ENCODE peak calls at places on chromosomes 4 and X, in seven cellular contexts. One of them, this sample, is unnamed.

GRCh38 chrX:1205681-1206611 is 6.5 kb downstream of the CRLF2 start:
- DNase-seq in naive thymus-derived CD8-positive, alpha-beta T cell: peak; percentile 23
- DNase-seq in PC-9: peak; percentile 93
- DNase-seq in neural progenitor cell: peak; percentile 94
- DNase-seq in astrocyte of the hippocampus: peak; percentile 63
- DNase-seq in stimulated activated CD4-positive, alpha-beta T cell treated with anti-CD3 and anti-CD28 coated beads, Interleukin-2, amount 100 ng/mL, for 24 hours: peak; percentile 17
- DNase-seq in GM12865: peak; percentile 83
- DNase-seq in this sample: peak; percentile 74

GRCh38 chr4:114599231-114600065 is 841 bp downstream of the UGT8 start:
- DNase-seq in stimulated activated CD4-positive, alpha-beta T cell treated with anti-CD3 and anti-CD28 coated beads, Interleukin-2, amount 100 ng/mL, for 24 hours: peak; percentile 9
- DNase-seq in PC-9: no peak
- DNase-seq in naive thymus-derived CD8-positive, alpha-beta T cell: no peak
- DNase-seq in GM12865: peak; percentile 35
- DNase-seq in neural progenitor cell: peak; percentile 54
- DNase-seq in astrocyte of the hippocampus: peak; percentile 39
- DNase-seq in this sample: peak; percentile 70

GRCh38 chrX:134670241-134670811 is 12.1 kb upstream of the PLAC1 start:
- DNase-seq in GM12865: no peak
- DNase-seq in stimulated activated CD4-positive, alpha-beta T cell treated with anti-CD3 and anti-CD28 coated beads, Interleukin-2, amount 100 ng/mL, for 24 hours: no peak
- DNase-seq in PC-9: peak; percentile 98
- DNase-seq in naive thymus-derived CD8-positive, alpha-beta T cell: no peak
- DNase-seq in astrocyte of the hippocampus: peak; percentile 89
- DNase-seq in neural progenitor cell: peak; percentile 3
- DNase-seq in this sample: peak; percentile 47

GRCh38 chrX:2523911-2524310 is 23.1 kb upstream of the DHRSX start:
- DNase-seq in GM12865: no peak
- DNase-seq in astrocyte of the hippocampus: no peak
- DNase-seq in naive thymus-derived CD8-positive, alpha-beta T cell: no peak
- DNase-seq in PC-9: no peak
- DNase-seq in neural progenitor cell: no peak
- DNase-seq in stimulated activated CD4-positive, alpha-beta T cell treated with anti-CD3 and anti-CD28 coated beads, Interleukin-2, amount 100 ng/mL, for 24 hours: no peak
- DNase-seq in this sample: peak; percentile 48

GRCh38 chrX:102934624-102935023 is 2.4 kb upstream of the RAB40AL start:
- DNase-seq in astrocyte of the hippocampus: peak; percentile 26
- DNase-seq in stimulated activated CD4-positive, alpha-beta T cell treated with anti-CD3 and anti-CD28 coated beads, Interleukin-2, amount 100 ng/mL, for 24 hours: peak; percentile 37
- DNase-seq in neural progenitor cell: peak; percentile 6
- DNase-seq in naive thymus-derived CD8-positive, alpha-beta T cell: no peak
- DNase-seq in GM12865: peak; percentile 35
- DNase-seq in PC-9: no peak
- DNase-seq in this sample: peak; percentile 52

GRCh38 chrX:38891641-38892413 is 90.6 kb downstream of the MID1IP1 start:
- DNase-seq in astrocyte of the hippocampus: no peak
- DNase-seq in naive thymus-derived CD8-positive, alpha-beta T cell: no peak
- DNase-seq in neural progenitor cell: no peak
- DNase-seq in PC-9: no peak
- DNase-seq in GM12865: peak; percentile 70
- DNase-seq in stimulated activated CD4-positive, alpha-beta T cell treated with anti-CD3 and anti-CD28 coated beads, Interleukin-2, amount 100 ng/mL, for 24 hours: peak; percentile 6
- DNase-seq in this sample: no peak

GRCh38 chrX:144681501-144681900 is 565.8 kb upstream of the SPANXN1 start:
- DNase-seq in neural progenitor cell: no peak
- DNase-seq in stimulated activated CD4-positive, alpha-beta T cell treated with anti-CD3 and anti-CD28 coated beads, Interleukin-2, amount 100 ng/mL, for 24 hours: no peak
- DNase-seq in astrocyte of the hippocampus: no peak
- DNase-seq in naive thymus-derived CD8-positive, alpha-beta T cell: no peak
- DNase-seq in GM12865: no peak
- DNase-seq in PC-9: no peak
- DNase-seq in this sample: no peak

GRCh38 chrX:118211891-118212816 is 95.5 kb upstream of the KLHL13 start:
- DNase-seq in neural progenitor cell: no peak
- DNase-seq in naive thymus-derived CD8-positive, alpha-beta T cell: no peak
- DNase-seq in PC-9: no peak
- DNase-seq in GM12865: peak; percentile 33
- DNase-seq in astrocyte of the hippocampus: no peak
- DNase-seq in stimulated activated CD4-positive, alpha-beta T cell treated with anti-CD3 and anti-CD28 coated beads, Interleukin-2, amount 100 ng/mL, for 24 hours: no peak
- DNase-seq in this sample: peak; percentile 13

GRCh38 chrX:15854080-15854655 is 445 bp downstream of the AP1S2 start:
- DNase-seq in astrocyte of the hippocampus: peak; percentile 66
- DNase-seq in PC-9: peak; percentile 36
- DNase-seq in GM12865: peak; percentile 61
- DNase-seq in stimulated activated CD4-positive, alpha-beta T cell treated with anti-CD3 and anti-CD28 coated beads, Interleukin-2, amount 100 ng/mL, for 24 hours: peak; percentile 45
- DNase-seq in naive thymus-derived CD8-positive, alpha-beta T cell: peak; percentile 29
- DNase-seq in neural progenitor cell: peak; percentile 93
- DNase-seq in this sample: peak; percentile 80

GRCh38 chr4:681736-682451 is 7.1 kb downstream of the SLC49A3 start:
- DNase-seq in astrocyte of the hippocampus: no peak
- DNase-seq in stimulated activated CD4-positive, alpha-beta T cell treated with anti-CD3 and anti-CD28 coated beads, Interleukin-2, amount 100 ng/mL, for 24 hours: no peak
- DNase-seq in GM12865: peak; percentile 58
- DNase-seq in PC-9: no peak
- DNase-seq in neural progenitor cell: peak; percentile 63
- DNase-seq in naive thymus-derived CD8-positive, alpha-beta T cell: peak; percentile 75
- DNase-seq in this sample: peak; percentile 99

GRCh38 chr4:180500146-180500545 is 1743.1 kb upstream of the TENM3 start:
- DNase-seq in astrocyte of the hippocampus: no peak
- DNase-seq in stimulated activated CD4-positive, alpha-beta T cell treated with anti-CD3 and anti-CD28 coated beads, Interleukin-2, amount 100 ng/mL, for 24 hours: no peak
- DNase-seq in GM12865: no peak
- DNase-seq in PC-9: no peak
- DNase-seq in neural progenitor cell: no peak
- DNase-seq in naive thymus-derived CD8-positive, alpha-beta T cell: no peak
- DNase-seq in this sample: no peak

GRCh38 chr4:7167706-7168105 is 24.6 kb upstream of the SORCS2 start:
- DNase-seq in stimulated activated CD4-positive, alpha-beta T cell treated with anti-CD3 and anti-CD28 coated beads, Interleukin-2, amount 100 ng/mL, for 24 hours: no peak
- DNase-seq in GM12865: no peak
- DNase-seq in naive thymus-derived CD8-positive, alpha-beta T cell: no peak
- DNase-seq in PC-9: no peak
- DNase-seq in astrocyte of the hippocampus: no peak
- DNase-seq in neural progenitor cell: no peak
- DNase-seq in this sample: peak; percentile 48

GRCh38 chrX:144715356-144715755 is 531.9 kb upstream of the SPANXN1 start:
- DNase-seq in neural progenitor cell: no peak
- DNase-seq in stimulated activated CD4-positive, alpha-beta T cell treated with anti-CD3 and anti-CD28 coated beads, Interleukin-2, amount 100 ng/mL, for 24 hours: no peak
- DNase-seq in naive thymus-derived CD8-positive, alpha-beta T cell: no peak
- DNase-seq in astrocyte of the hippocampus: no peak
- DNase-seq in PC-9: no peak
- DNase-seq in GM12865: no peak
- DNase-seq in this sample: no peak

GRCh38 chrX:41449615-41450014 is 2.5 kb downstream of the NYX start:
- DNase-seq in naive thymus-derived CD8-positive, alpha-beta T cell: no peak
- DNase-seq in PC-9: no peak
- DNase-seq in astrocyte of the hippocampus: peak; percentile 46
- DNase-seq in GM12865: peak; percentile 64
- DNase-seq in neural progenitor cell: no peak
- DNase-seq in stimulated activated CD4-positive, alpha-beta T cell treated with anti-CD3 and anti-CD28 coated beads, Interleukin-2, amount 100 ng/mL, for 24 hours: no peak
- DNase-seq in this sample: no peak

GRCh38 chrX:69815063-69815462 is 199.2 kb downstream of the EDA start:
- DNase-seq in astrocyte of the hippocampus: no peak
- DNase-seq in neural progenitor cell: no peak
- DNase-seq in PC-9: no peak
- DNase-seq in naive thymus-derived CD8-positive, alpha-beta T cell: no peak
- DNase-seq in GM12865: no peak
- DNase-seq in stimulated activated CD4-positive, alpha-beta T cell treated with anti-CD3 and anti-CD28 coated beads, Interleukin-2, amount 100 ng/mL, for 24 hours: no peak
- DNase-seq in this sample: no peak

GRCh38 chr4:37759833-37760232 is 66.7 kb upstream of the PGM2 start:
- DNase-seq in astrocyte of the hippocampus: no peak
- DNase-seq in stimulated activated CD4-positive, alpha-beta T cell treated with anti-CD3 and anti-CD28 coated beads, Interleukin-2, amount 100 ng/mL, for 24 hours: no peak
- DNase-seq in naive thymus-derived CD8-positive, alpha-beta T cell: no peak
- DNase-seq in GM12865: no peak
- DNase-seq in neural progenitor cell: no peak
- DNase-seq in PC-9: no peak
- DNase-seq in this sample: no peak

GRCh38 chr4:66769436-66769835 is 775.9 kb downstream of the CENPC start:
- DNase-seq in PC-9: no peak
- DNase-seq in naive thymus-derived CD8-positive, alpha-beta T cell: no peak
- DNase-seq in neural progenitor cell: no peak
- DNase-seq in stimulated activated CD4-positive, alpha-beta T cell treated with anti-CD3 and anti-CD28 coated beads, Interleukin-2, amount 100 ng/mL, for 24 hours: no peak
- DNase-seq in astrocyte of the hippocampus: no peak
- DNase-seq in GM12865: no peak
- DNase-seq in this sample: no peak

GRCh38 chr4:4334798-4335520 is 44.9 kb downstream of the ZBTB49 start:
- DNase-seq in PC-9: peak; percentile 40
- DNase-seq in naive thymus-derived CD8-positive, alpha-beta T cell: peak; percentile 71
- DNase-seq in GM12865: peak; percentile 79
- DNase-seq in stimulated activated CD4-positive, alpha-beta T cell treated with anti-CD3 and anti-CD28 coated beads, Interleukin-2, amount 100 ng/mL, for 24 hours: peak; percentile 75
- DNase-seq in astrocyte of the hippocampus: peak; percentile 73
- DNase-seq in neural progenitor cell: peak; percentile 77
- DNase-seq in this sample: peak; percentile 66

GRCh38 chr4:167779280-167779679 is 313.1 kb upstream of the ANXA10 start:
- DNase-seq in GM12865: peak; percentile 2
- DNase-seq in naive thymus-derived CD8-positive, alpha-beta T cell: no peak
- DNase-seq in astrocyte of the hippocampus: no peak
- DNase-seq in PC-9: no peak
- DNase-seq in stimulated activated CD4-positive, alpha-beta T cell treated with anti-CD3 and anti-CD28 coated beads, Interleukin-2, amount 100 ng/mL, for 24 hours: no peak
- DNase-seq in neural progenitor cell: no peak
- DNase-seq in this sample: no peak

GRCh38 chrX:132216806-132217202 is 2.4 kb downstream of the RAP2C start:
- DNase-seq in GM12865: peak; percentile 45
- DNase-seq in stimulated activated CD4-positive, alpha-beta T cell treated with anti-CD3 and anti-CD28 coated beads, Interleukin-2, amount 100 ng/mL, for 24 hours: no peak
- DNase-seq in astrocyte of the hippocampus: peak; percentile 38
- DNase-seq in naive thymus-derived CD8-positive, alpha-beta T cell: peak; percentile 29
- DNase-seq in PC-9: peak; percentile 51
- DNase-seq in neural progenitor cell: peak; percentile 20
- DNase-seq in this sample: no peak

GRCh38 chr4:70678383-70678999 is 9.8 kb upstream of the UTP3 start:
- DNase-seq in GM12865: peak; percentile 86
- DNase-seq in neural progenitor cell: no peak
- DNase-seq in naive thymus-derived CD8-positive, alpha-beta T cell: no peak
- DNase-seq in astrocyte of the hippocampus: no peak
- DNase-seq in stimulated activated CD4-positive, alpha-beta T cell treated with anti-CD3 and anti-CD28 coated beads, Interleukin-2, amount 100 ng/mL, for 24 hours: no peak
- DNase-seq in PC-9: no peak
- DNase-seq in this sample: no peak